ENCODE peak calls at places on chromosomes 7 and 10, in four cellular contexts. U, W, N and T are unnamed samples.

GRCh38 chr10:71216363-71216695 is 4.0 kb downstream of the UNC5B start:
- DNase-seq in U (no peak), W (no peak), N (no peak), T (no peak)

GRCh38 chr10:103711351-103711994 is 143.9 kb downstream of the SH3PXD2A start:
- DNase-seq in U (no peak), W (no peak), N (no peak), T (no peak)

GRCh38 chr10:3091346-3091787 is 24.0 kb downstream of the PFKP start:
- DNase-seq in U (peak; percentile 55), W (peak; percentile 91), N (no peak), T (no peak)

GRCh38 chr10:12073526-12073925 is 4.8 kb downstream of the DHTKD1 start:
- DNase-seq in U (no peak), W (no peak), N (no peak), T (no peak)

GRCh38 chr10:71161429-71161828 is 50.9 kb upstream of the UNC5B start:
- DNase-seq in U (no peak), W (no peak), N (no peak), T (no peak)

GRCh38 chr7:20330176-20330796 is 414 bp upstream of the ITGB8 start:
- DNase-seq in U (peak; percentile 36), W (no peak), N (no peak), T (no peak)

GRCh38 chr7:1123721-1124120 is 35.8 kb downstream of the GPER1 start:
- DNase-seq in U (peak; percentile 21), W (no peak), N (no peak), T (no peak)

GRCh38 chr7:89049043-89049442 is 253.5 kb upstream of the TEX47 start:
- DNase-seq in U (no peak), W (no peak), N (no peak), T (no peak)

GRCh38 chr10:95264227-95265051 is 26.4 kb downstream of the PDLIM1 start:
- DNase-seq in U (no peak), W (peak; percentile 61), N (no peak), T (no peak)

GRCh38 chr7:27364344-27364758 is 121.7 kb downstream of the EVX1 start:
- DNase-seq in U (no peak), W (no peak), N (no peak), T (no peak)

GRCh38 chr10:21238044-21238443 is 287.4 kb downstream of the SKIDA1 start:
- DNase-seq in U (no peak), W (peak; percentile 1), N (no peak), T (no peak)

GRCh38 chr10:70197235-70197952 is 27.1 kb upstream of the SAR1A start:
- DNase-seq in U (no peak), W (no peak), N (no peak), T (no peak)

GRCh38 chr7:31640329-31640728 is 46.7 kb upstream of the PPP1R17 start:
- DNase-seq in U (no peak), W (no peak), N (no peak), T (no peak)

GRCh38 chr10:15141136-15142067 is 27.1 kb downstream of the NMT2 start:
- DNase-seq in U (peak; percentile 20), W (no peak), N (peak; percentile 85), T (no peak)

GRCh38 chr7:130960208-130960988 is 226.4 kb upstream of the KLF14 start:
- DNase-seq in U (no peak), W (peak; percentile 87), N (peak; percentile 73), T (peak; percentile 89)

GRCh38 chr7:135770139-135770710 is 21.6 kb upstream of the FAM180A start:
- DNase-seq in U (no peak), W (no peak), N (no peak), T (no peak)

GRCh38 chr10:2772791-2773644 is 294.3 kb upstream of the PFKP start:
- DNase-seq in U (no peak), W (no peak), N (no peak), T (no peak)

GRCh38 chr10:116170815-116171250 is 102.2 kb downstream of the GFRA1 start:
- DNase-seq in U (no peak), W (no peak), N (no peak), T (no peak)

GRCh38 chr10:5089869-5090268 is 4.3 kb upstream of the AKR1C3 start:
- DNase-seq in U (peak; percentile 43), W (peak; percentile 34), N (no peak), T (no peak)

GRCh38 chr10:126253613-126254002 is 134.7 kb downstream of the ADAM12 start:
- DNase-seq in U (no peak), W (no peak), N (no peak), T (no peak)

GRCh38 chr10:126251778-126252407 is 136.4 kb downstream of the ADAM12 start:
- DNase-seq in U (no peak), W (no peak), N (no peak), T (no peak)

GRCh38 chr10:126250527-126251310 is 137.6 kb downstream of the ADAM12 start:
- DNase-seq in U (no peak), W (no peak), N (no peak), T (no peak)

GRCh38 chr10:126255313-126255712 is 133.0 kb downstream of the ADAM12 start:
- DNase-seq in U (no peak), W (no peak), N (no peak), T (no peak)

GRCh38 chr10:126252884-126253612 is 135.2 kb downstream of the ADAM12 start:
- DNase-seq in U (no peak), W (no peak), N (no peak), T (peak; percentile 17)
- TF ChIP-seq POLR2AphosphoS5 in U (no peak), W (no peak), N (no peak), T (no peak)

DNA sequence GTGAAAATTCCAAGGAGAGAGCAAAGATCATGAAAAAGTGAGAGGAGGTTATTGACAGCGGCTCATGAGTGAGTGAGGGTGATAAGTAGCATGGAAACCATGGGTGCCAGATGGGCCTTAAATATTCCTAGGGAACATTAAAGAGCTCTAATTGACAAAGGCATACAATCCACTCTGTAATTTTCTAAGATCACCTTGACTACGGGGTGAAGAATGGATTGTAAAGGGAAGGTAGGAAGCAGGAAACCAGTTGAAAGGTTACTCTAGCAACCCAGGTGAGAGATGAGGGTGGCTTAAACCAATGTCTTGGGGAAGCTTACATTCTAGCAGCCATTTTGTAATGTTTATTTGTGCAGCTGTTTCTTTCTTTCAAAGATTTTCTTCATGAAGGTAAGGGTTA is 75.7 kb downstream of the RSU1 start:
- DNase-seq in U (no peak), W (no peak), N (no peak), T (no peak)
- TF ChIP-seq SIN3A in U (no peak), W (no peak), N (no peak), T (no peak)

DNA sequence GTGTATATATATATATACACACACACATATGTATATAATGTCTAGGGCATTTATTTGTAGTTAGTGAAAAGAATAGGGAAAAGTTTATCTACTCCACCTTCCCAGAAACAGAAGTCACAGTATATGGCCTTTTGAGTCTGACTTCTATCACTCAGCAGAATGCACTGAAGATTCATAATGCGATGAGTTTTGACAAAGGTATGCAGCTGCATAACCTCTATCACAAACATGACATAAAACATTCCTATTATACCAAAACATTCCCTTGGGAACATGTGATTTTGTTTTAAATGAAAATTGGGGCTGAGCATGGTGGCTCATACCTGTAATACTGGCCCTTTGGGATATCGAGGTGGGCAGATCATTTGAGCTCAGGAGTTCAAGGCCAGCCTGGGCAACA is 137.3 kb upstream of the EEPD1 start:
- DNase-seq in U (no peak), W (no peak), N (no peak), T (no peak)
- TF ChIP-seq POLR2AphosphoS5 in U (no peak), W (no peak), N (no peak), T (no peak)

GRCh38 chr10:84348860-84349259 is 20.5 kb downstream of the CCSER2 start:
- DNase-seq in U (no peak), W (no peak), N (no peak), T (no peak)
- TF ChIP-seq SIN3A in U (no peak), W (no peak), N (no peak), T (no peak)

DNA sequence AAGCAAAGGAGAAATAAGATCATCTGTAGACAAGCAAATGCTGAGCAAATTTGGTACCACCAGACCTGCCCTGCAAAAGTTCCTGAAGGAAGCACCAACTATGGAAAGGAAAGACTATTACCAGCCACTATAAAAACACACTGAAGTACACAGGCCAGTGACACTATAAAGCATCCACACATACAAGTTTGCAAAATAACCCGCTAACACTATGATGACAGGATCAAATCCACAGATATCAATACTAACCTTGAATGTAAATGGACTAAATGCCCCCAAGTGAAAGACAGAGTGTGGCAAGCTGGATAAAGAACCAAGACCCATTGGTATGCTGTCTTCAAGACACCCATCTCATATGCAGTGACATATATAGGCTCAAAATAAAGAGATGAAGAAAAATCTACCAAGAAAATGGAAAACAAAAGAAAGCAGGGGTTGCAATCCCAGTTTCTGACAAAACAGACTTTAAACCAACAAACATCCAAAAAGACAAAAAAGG is 18.2 kb upstream of the PDK4 start:
- DNase-seq in U (no peak), W (no peak), N (no peak), T (no peak)
- TF ChIP-seq POLR2AphosphoS5 in U (no peak), W (no peak), N (no peak), T (no peak)

GRCh38 chr10:27153855-27154198 is 357 bp downstream of the YME1L1 start:
- DNase-seq in U (peak; percentile 16), W (no peak), N (no peak), T (no peak)
- TF ChIP-seq SIN3A in U (no peak), W (no peak), N (no peak), T (no peak)

GRCh38 chr7:151506901-151507382 is 12.8 kb downstream of the RHEB start:
- DNase-seq in U (no peak), W (no peak), N (no peak), T (no peak)
- TF ChIP-seq POLR2AphosphoS5 in U (no peak), W (no peak), N (peak; percentile 54), T (no peak)

GRCh38 chr7:35849954-35850353 is 49.1 kb downstream of the SEPTIN7 start:
- DNase-seq in U (no peak), W (no peak), N (no peak), T (no peak)
- TF ChIP-seq SIN3A in U (no peak), W (no peak), N (no peak), T (no peak)